ENCODE peak calls at places on chromosome 1, in six cellular contexts. One of them, this sample, is unnamed.

GRCh38 chr1:239731079-239731744 is 344.8 kb downstream of the CHRM3 start:
- DNase-seq in colonic mucosa: no peak
- DNase-seq in AG04450: no peak
- DNase-seq in frontal cortex: no peak
- DNase-seq in mammary epithelial cell: no peak
- DNase-seq in GM12892: no peak
- DNase-seq in this sample: no peak

GRCh38 chr1:35454175-35454574 is 103.0 kb downstream of the KIAA0319L start:
- DNase-seq in frontal cortex: no peak
- DNase-seq in GM12892: no peak
- DNase-seq in AG04450: no peak
- DNase-seq in colonic mucosa: no peak
- DNase-seq in mammary epithelial cell: no peak
- DNase-seq in this sample: no peak

GRCh38 chr1:100868364-100868995 is 26.2 kb downstream of the EXTL2 start:
- DNase-seq in AG04450: no peak
- DNase-seq in colonic mucosa: no peak
- DNase-seq in GM12892: no peak
- DNase-seq in mammary epithelial cell: no peak
- DNase-seq in frontal cortex: no peak
- DNase-seq in this sample: no peak

GRCh38 chr1:222787746-222788145 is 27.1 kb upstream of the DISP1 start:
- DNase-seq in colonic mucosa: no peak
- DNase-seq in GM12892: no peak
- DNase-seq in AG04450: no peak
- DNase-seq in mammary epithelial cell: no peak
- DNase-seq in frontal cortex: no peak
- DNase-seq in this sample: no peak

GRCh38 chr1:159979257-159979656 is 25.2 kb upstream of the SLAMF9 start:
- DNase-seq in colonic mucosa: no peak
- DNase-seq in GM12892: no peak
- DNase-seq in mammary epithelial cell: no peak
- DNase-seq in frontal cortex: no peak
- DNase-seq in AG04450: peak; percentile 41
- DNase-seq in this sample: no peak

GRCh38 chr1:226870323-226871046 is at the start of gene PSEN2:
- DNase-seq in colonic mucosa: peak; percentile 84
- DNase-seq in AG04450: no peak
- DNase-seq in frontal cortex: peak; percentile 70
- DNase-seq in mammary epithelial cell: peak; percentile 49
- DNase-seq in GM12892: peak; percentile 80
- DNase-seq in this sample: no peak

GRCh38 chr1:170927955-170928850 is 7.1 kb upstream of the MROH9 start:
- DNase-seq in frontal cortex: no peak
- DNase-seq in mammary epithelial cell: peak; percentile 41
- DNase-seq in AG04450: no peak
- DNase-seq in colonic mucosa: no peak
- DNase-seq in GM12892: no peak
- DNase-seq in this sample: no peak

GRCh38 chr1:203324103-203325003 is 19.0 kb downstream of the BTG2 start:
- DNase-seq in GM12892: no peak
- DNase-seq in mammary epithelial cell: no peak
- DNase-seq in frontal cortex: no peak
- DNase-seq in AG04450: no peak
- DNase-seq in colonic mucosa: peak; percentile 53
- DNase-seq in this sample: no peak

GRCh38 chr1:5955479-5955977 is 36.7 kb downstream of the NPHP4 start:
- DNase-seq in frontal cortex: no peak
- DNase-seq in mammary epithelial cell: peak; percentile 6
- DNase-seq in GM12892: no peak
- DNase-seq in AG04450: no peak
- DNase-seq in colonic mucosa: no peak
- DNase-seq in this sample: no peak

GRCh38 chr1:16019580-16020277 is 1.9 kb upstream of the HSPB7 start:
- DNase-seq in mammary epithelial cell: no peak
- DNase-seq in frontal cortex: no peak
- DNase-seq in AG04450: no peak
- DNase-seq in GM12892: no peak
- DNase-seq in colonic mucosa: no peak
- DNase-seq in this sample: no peak

This sample was measured in smooth muscle cell of the brain vasculature.